ENCODE peak calls at places on chromosome 6, in nine cellular contexts. T, Q, A, P, G, E, Y, X and F are unnamed samples.

GRCh38 chr6:15522856-15523529 is 139.8 kb downstream of the DTNBP1 start:
- DNase-seq in Y (no peak), X (no peak), A (no peak), P (no peak), E (no peak), Q (no peak), G (no peak), T (no peak), F (no peak)

GRCh38 chr6:89023591-89024441 is 56.7 kb upstream of the PNRC1 start:
- DNase-seq in A (no peak), E (no peak), X (no peak), Y (peak), Q (no peak), T (no peak), P (no peak), G (no peak), F (no peak)

GRCh38 chr6:56091159-56091869 is 156.1 kb downstream of the COL21A1 start:
- DNase-seq in Y (peak), A (no peak), T (no peak), P (peak), Q (no peak), X (no peak), G (no peak), E (peak), F (no peak)

GRCh38 chr6:74946961-74947360 is 258.9 kb downstream of the COL12A1 start:
- DNase-seq in Q (no peak), T (no peak), X (no peak), E (peak), A (no peak), P (no peak), G (no peak), Y (no peak), F (no peak)

GRCh38 chr6:14284969-14285368 is 167.4 kb downstream of the CD83 start:
- DNase-seq in T (no peak), Q (no peak), X (no peak), Y (no peak), P (no peak), G (no peak), E (no peak), A (no peak), F (no peak)

GRCh38 chr6:36216559-36216958 is 20.0 kb downstream of the BRPF3 start:
- DNase-seq in X (no peak), G (no peak), E (peak), A (no peak), T (no peak), Y (no peak), Q (no peak), P (peak), F (no peak)

GRCh38 chr6:27442932-27443331 is 30.0 kb downstream of the ZNF184 start:
- DNase-seq in Y (no peak), Q (no peak), X (no peak), T (no peak), G (no peak), P (no peak), E (no peak), A (no peak), F (no peak)

GRCh38 chr6:69026243-69026642 is 391.2 kb downstream of the ADGRB3 start:
- DNase-seq in G (no peak), T (no peak), X (no peak), E (no peak), P (no peak), Q (no peak), A (no peak), Y (no peak), F (no peak)

DNA sequence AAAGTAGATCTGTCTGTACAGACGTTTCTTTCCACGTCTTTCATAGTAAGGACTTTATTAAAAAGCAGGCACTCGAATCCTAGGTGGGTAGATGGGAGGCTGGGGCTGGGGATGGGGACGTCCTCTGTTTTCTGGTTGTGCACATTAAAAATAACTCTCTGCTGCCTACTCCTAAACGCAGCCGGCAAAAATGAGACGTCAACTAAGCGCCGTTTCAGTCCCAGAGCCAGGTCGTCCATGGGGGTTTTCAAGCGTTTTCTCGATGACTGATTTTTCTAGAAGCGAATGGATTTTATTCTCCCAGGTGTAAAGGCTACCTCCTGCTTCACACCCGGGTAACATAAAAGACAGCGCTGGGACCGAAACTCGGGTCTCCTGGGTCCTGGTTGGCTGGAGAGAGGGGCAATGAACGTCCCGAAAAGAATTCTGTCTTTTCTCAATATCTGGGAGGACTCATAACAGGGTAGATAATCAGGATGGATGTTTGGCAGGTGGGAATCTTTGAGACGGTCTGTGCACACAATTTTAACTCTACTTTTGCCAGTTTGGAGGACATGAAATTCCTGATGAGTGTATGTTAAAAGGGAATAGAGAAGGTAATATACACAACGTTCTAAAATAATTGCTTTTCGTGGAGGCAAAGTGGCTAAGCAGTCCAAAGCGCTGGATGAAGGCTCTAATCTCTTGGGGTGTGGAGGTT is 25.3 kb downstream of the GPX6 start:
- DNase-seq in P (peak), E (no peak), Y (no peak), Q (no peak), A (no peak), T (peak), G (no peak), X (no peak), F (no peak)
- H3K4me3 ChIP-seq in P (peak), E (peak), Y (peak), Q (peak), A (peak), T (peak), G (no peak), X (peak), F (peak)

DNA sequence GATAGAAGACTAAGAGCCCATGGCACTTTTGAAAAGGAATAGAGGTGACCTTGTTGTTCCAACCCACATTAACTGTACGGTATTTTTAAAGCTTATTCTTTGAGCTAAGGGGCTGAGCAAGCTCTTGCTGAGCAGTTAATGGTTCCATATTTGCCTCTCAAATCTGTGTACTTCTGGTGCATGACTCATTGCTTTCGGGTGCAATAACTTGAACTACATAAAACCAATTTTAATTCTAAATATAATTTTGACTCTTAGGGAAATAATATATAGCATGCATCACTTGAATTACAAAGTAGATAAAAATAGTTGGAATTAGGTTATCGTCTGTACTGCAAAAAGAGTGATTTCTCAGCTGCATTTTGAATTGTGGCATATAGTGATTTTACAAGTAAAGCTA is 348.1 kb upstream of the CITED2 start:
- DNase-seq in A (no peak), X (no peak), Y (no peak), Q (no peak), T (no peak), P (no peak), G (no peak), E (no peak), F (no peak)
- TF ChIP-seq CTCF in A (no peak), X (no peak), Y (no peak), Q (no peak), T (no peak), P (no peak), G (no peak), E (no peak), F (no peak)

DNA sequence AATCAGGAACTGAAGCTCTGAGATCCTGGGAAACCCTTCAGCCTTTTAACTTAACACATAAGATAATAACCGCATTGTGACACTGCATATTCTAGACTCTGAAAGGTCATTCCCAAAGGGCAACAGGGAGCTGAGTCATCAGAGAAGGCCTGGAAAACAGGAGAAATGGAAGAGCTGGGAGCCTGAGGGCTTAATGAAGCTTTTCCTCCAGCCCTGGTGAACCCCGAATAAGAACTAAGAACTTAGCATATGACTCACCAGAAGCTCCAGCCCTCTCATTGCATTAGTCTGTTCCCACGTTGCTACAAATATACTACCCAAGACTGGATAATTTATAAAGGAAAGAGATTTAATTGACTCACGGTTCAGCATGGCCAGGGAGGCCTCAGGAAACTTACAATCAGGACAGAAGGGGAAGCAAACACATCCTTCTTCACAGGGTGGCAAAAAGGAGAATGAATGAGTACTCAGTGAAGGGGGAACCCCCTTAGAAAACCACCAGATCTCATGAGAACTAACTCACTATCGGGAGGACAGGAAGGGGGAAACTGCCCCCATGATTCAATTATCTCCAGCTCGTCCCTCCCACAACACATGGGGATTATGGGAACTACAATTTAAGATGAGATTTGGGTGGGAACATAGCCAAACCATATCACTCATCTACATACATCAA is 648.5 kb downstream of the TFAP2A start:
- DNase-seq in T (peak), Q (no peak), Y (no peak), P (peak), E (peak), A (no peak), G (no peak), X (no peak), F (no peak)
- H3K4me3 ChIP-seq in T (peak), Q (no peak), Y (no peak), P (no peak), E (no peak), A (no peak), G (no peak), X (no peak), F (no peak)

DNA sequence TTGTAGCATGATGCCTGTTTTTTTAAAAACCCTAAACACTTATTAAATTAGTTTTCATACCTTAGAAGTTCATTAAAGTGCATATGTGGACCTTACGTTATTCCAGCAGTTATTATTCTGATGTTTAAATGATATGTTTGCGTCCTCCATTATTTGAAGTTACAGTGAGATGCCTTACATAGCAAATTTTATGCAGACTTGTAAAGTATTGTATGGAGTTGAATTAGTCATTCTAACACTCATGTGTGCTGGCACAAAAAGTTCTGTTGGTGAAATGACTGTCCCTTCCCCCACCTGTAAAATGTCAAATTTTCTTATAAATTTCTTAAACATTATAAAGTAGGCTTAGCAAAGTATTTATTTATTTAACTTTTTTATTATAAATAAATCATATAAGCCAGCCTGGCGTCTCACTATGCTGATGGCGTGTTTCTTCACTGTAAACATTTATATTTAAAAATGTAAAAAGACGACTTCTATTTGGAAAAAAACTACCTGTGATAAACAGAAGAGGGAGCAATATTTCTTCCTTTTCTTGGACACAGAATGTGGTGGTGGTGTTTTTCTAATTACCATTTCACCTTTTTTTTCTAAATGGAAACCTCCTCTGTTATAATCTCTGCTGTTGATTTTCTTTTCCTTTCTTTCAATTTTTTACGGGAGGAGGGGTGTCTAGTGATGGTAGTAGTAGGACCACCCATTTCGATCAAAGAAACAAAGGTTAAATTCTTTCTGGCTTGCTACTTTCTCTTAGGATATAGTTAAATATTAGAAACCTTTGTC is 155.4 kb downstream of the RFPL4B start:
- DNase-seq in X (no peak), Q (no peak), T (no peak), E (peak), G (no peak), Y (no peak), A (no peak), P (peak), F (no peak)
- TF ChIP-seq CTCF in X (no peak), Q (no peak), T (no peak), E (peak), G (no peak), Y (peak), A (peak), P (peak), F (no peak)